ENCODE peak calls at places on chromosomes 6 and 20, in four cellular contexts. O is psoas muscle, E is RWPE1, U is ovary. I is an unnamed sample.

GRCh38 chr6:161033667-161034066 is 42.1 kb downstream of the MAP3K4 start:
- DNase-seq in O (no peak), E (peak), U (no peak), I (no peak)

GRCh38 chr20:17749979-17750721 is 50.4 kb downstream of the BANF2 start:
- DNase-seq in O (peak), E (no peak), U (no peak), I (peak)

GRCh38 chr6:130143709-130144108 is 79.0 kb downstream of the SAMD3 start:
- DNase-seq in O (no peak), E (no peak), U (no peak), I (no peak)

GRCh38 chr6:49543087-49543858 is 7.2 kb upstream of the C6orf141 start:
- DNase-seq in O (no peak), E (no peak), U (no peak), I (no peak)

GRCh38 chr6:4804095-4804494 is 27.9 kb downstream of the CDYL start:
- DNase-seq in O (no peak), E (peak), U (no peak), I (no peak)

GRCh38 chr6:43674921-43675320 is 12.7 kb downstream of the MRPS18A start:
- DNase-seq in O (no peak), E (no peak), U (no peak), I (no peak)

GRCh38 chr6:138289739-138290138 is 71.4 kb upstream of the PBOV1 start:
- DNase-seq in O (no peak), E (no peak), U (no peak), I (no peak)

GRCh38 chr6:71602385-71602949 is 283.9 kb upstream of the RIMS1 start:
- DNase-seq in O (no peak), E (peak), U (no peak), I (no peak)

GRCh38 chr6:33276864-33277662 is at the start of gene B3GALT4:
- DNase-seq in O (peak), E (peak), U (peak), I (peak)

GRCh38 chr6:90859612-90860011 is 272.7 kb upstream of the MAP3K7 start:
- DNase-seq in O (no peak), E (no peak), U (no peak), I (no peak)

GRCh38 chr20:3037654-3038053 is 5.8 kb upstream of the GNRH2 start:
- DNase-seq in O (no peak), E (no peak), U (no peak), I (no peak)

GRCh38 chr6:90098025-90098474 is 198.6 kb downstream of the BACH2 start:
- DNase-seq in O (peak), E (peak), U (peak), I (peak)

GRCh38 chr6:7542878-7543394 is 1.5 kb downstream of the DSP start:
- DNase-seq in O (peak), E (peak), U (peak), I (no peak)

GRCh38 chr20:38278150-38278549 is 17.6 kb upstream of the KIAA1755 start:
- DNase-seq in O (no peak), E (no peak), U (no peak), I (no peak)

GRCh38 chr6:162251257-162251656 is 476.3 kb downstream of the PRKN start:
- DNase-seq in O (no peak), E (no peak), U (no peak), I (no peak)

GRCh38 chr6:48743738-48744137 is 632.7 kb upstream of the PTCHD4 start:
- DNase-seq in O (no peak), E (no peak), U (no peak), I (no peak)

GRCh38 chr6:12276332-12276943 is 13.7 kb upstream of the EDN1 start:
- DNase-seq in O (no peak), E (no peak), U (no peak), I (no peak)

GRCh38 chr6:62283828-62284411 is 2.1 kb downstream of the KHDRBS2 start:
- DNase-seq in O (no peak), E (no peak), U (no peak), I (no peak)

GRCh38 chr6:100268326-100268725 is 196.4 kb downstream of the SIM1 start:
- DNase-seq in O (no peak), E (no peak), U (no peak), I (no peak)

GRCh38 chr6:142696689-142697088 is 248.3 kb downstream of the HIVEP2 start:
- DNase-seq in O (peak), E (no peak), U (peak), I (no peak)

GRCh38 chr20:46917155-46917554 is 22.5 kb downstream of the EYA2 start:
- DNase-seq in O (no peak), E (no peak), U (no peak), I (no peak)

GRCh38 chr6:67285770-67286495 is 1349.1 kb upstream of the ADGRB3 start:
- DNase-seq in O (no peak), E (no peak), U (no peak), I (no peak)

GRCh38 chr6:168575346-168576098 is 134.5 kb downstream of the SMOC2 start:
- DNase-seq in O (no peak), E (no peak), U (no peak), I (no peak)
- H3K27ac ChIP-seq in O (no peak), E (no peak), U (peak), I (no peak)

GRCh38 chr6:150637266-150637665 is 37.6 kb downstream of the PLEKHG1 start:
- DNase-seq in O (no peak), E (no peak), U (no peak), I (no peak)

GRCh38 chr6:150636808-150637207 is 37.1 kb downstream of the PLEKHG1 start:
- DNase-seq in O (no peak), E (no peak), U (no peak), I (no peak)

GRCh38 chr6:150638765-150639164 is 39.1 kb downstream of the PLEKHG1 start:
- DNase-seq in O (no peak), E (no peak), U (no peak), I (no peak)

GRCh38 chr6:150639823-150640331 is 40.2 kb downstream of the PLEKHG1 start:
- DNase-seq in O (no peak), E (no peak), U (no peak), I (no peak)

GRCh38 chr6:150638286-150638685 is 38.6 kb downstream of the PLEKHG1 start:
- DNase-seq in O (no peak), E (no peak), U (no peak), I (no peak)
- H3K27ac ChIP-seq in O (no peak), E (no peak), U (no peak), I (no peak)

GRCh38 chr20:35743693-35744491 is 1.8 kb upstream of the RBM39 start:
- DNase-seq in O (no peak), E (no peak), U (peak), I (peak)
- H3K27ac ChIP-seq in O (peak), E (peak), U (peak), I (peak)

GRCh38 chr6:166490671-166491500 is 95.6 kb downstream of the RAMACL start:
- DNase-seq in O (no peak), E (no peak), U (no peak), I (peak)

GRCh38 chr6:166488081-166488685 is 98.3 kb downstream of the RAMACL start:
- DNase-seq in O (peak), E (no peak), U (no peak), I (peak)

GRCh38 chr6:166489301-166490155 is 97.0 kb downstream of the RAMACL start:
- DNase-seq in O (no peak), E (no peak), U (no peak), I (peak)

GRCh38 chr6:166487148-166487547 is 99.3 kb downstream of the RAMACL start:
- DNase-seq in O (no peak), E (no peak), U (no peak), I (no peak)

DNA sequence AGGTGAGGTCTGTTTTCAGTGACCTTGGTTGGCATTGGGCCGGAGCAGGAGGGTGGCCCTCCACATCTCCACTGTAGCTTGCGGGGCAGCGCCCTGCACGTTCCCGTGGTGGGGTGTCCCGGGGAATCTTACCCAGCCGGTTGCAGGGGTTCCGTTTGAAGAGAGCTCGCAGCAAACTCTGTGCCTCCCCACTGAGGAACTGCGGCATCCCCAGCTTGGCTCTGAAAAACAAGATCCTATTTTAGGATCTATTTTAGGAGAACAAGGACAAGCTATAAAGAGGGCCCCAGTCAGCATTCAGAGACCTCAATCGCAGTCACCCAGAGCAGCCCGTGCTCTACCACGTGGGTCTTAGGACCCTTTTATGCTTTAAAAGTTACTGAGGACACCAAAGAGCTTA is 97.8 kb downstream of the RAMACL start:
- DNase-seq in O (no peak), E (no peak), U (no peak), I (no peak)
- H3K27ac ChIP-seq in O (peak), E (peak), U (no peak), I (peak)